ENCODE peak calls at places on chromosomes 1 and 21, in six cellular contexts. One of them, this sample, is unnamed.

GRCh38 chr1:160629286-160630210 is 17.3 kb downstream of the SLAMF1 start:
- DNase-seq in left ventricle myocardium inferior: peak
- DNase-seq in neural progenitor cell: no peak
- DNase-seq in dorsolateral prefrontal cortex: peak
- DNase-seq in IMR-90: no peak
- DNase-seq in cardiac muscle cell: no peak
- DNase-seq in this sample: no peak

GRCh38 chr1:29828526-29829447 is 592.5 kb downstream of the PTPRU start:
- DNase-seq in neural progenitor cell: no peak
- DNase-seq in left ventricle myocardium inferior: no peak
- DNase-seq in IMR-90: no peak
- DNase-seq in cardiac muscle cell: no peak
- DNase-seq in dorsolateral prefrontal cortex: no peak
- DNase-seq in this sample: no peak

GRCh38 chr1:27594542-27595510 is 9.1 kb downstream of the AHDC1 start:
- DNase-seq in left ventricle myocardium inferior: no peak
- DNase-seq in IMR-90: peak
- DNase-seq in cardiac muscle cell: no peak
- DNase-seq in dorsolateral prefrontal cortex: no peak
- DNase-seq in neural progenitor cell: peak
- DNase-seq in this sample: no peak

GRCh38 chr1:246396322-246396721 is 110.8 kb downstream of the SMYD3 start:
- DNase-seq in cardiac muscle cell: no peak
- DNase-seq in dorsolateral prefrontal cortex: no peak
- DNase-seq in left ventricle myocardium inferior: no peak
- DNase-seq in neural progenitor cell: no peak
- DNase-seq in IMR-90: no peak
- DNase-seq in this sample: no peak

GRCh38 chr1:14742181-14742980 is 143.9 kb downstream of the KAZN start:
- DNase-seq in dorsolateral prefrontal cortex: no peak
- DNase-seq in IMR-90: peak
- DNase-seq in cardiac muscle cell: peak
- DNase-seq in left ventricle myocardium inferior: no peak
- DNase-seq in neural progenitor cell: no peak
- DNase-seq in this sample: no peak

GRCh38 chr1:37944091-37944763 is 2.6 kb downstream of the INPP5B start:
- DNase-seq in left ventricle myocardium inferior: no peak
- DNase-seq in IMR-90: peak
- DNase-seq in neural progenitor cell: no peak
- DNase-seq in cardiac muscle cell: no peak
- DNase-seq in dorsolateral prefrontal cortex: no peak
- DNase-seq in this sample: no peak

GRCh38 chr1:229093546-229094336 is 177.2 kb upstream of the RAB4A start:
- DNase-seq in left ventricle myocardium inferior: no peak
- DNase-seq in IMR-90: no peak
- DNase-seq in dorsolateral prefrontal cortex: no peak
- DNase-seq in cardiac muscle cell: no peak
- DNase-seq in neural progenitor cell: no peak
- DNase-seq in this sample: no peak

GRCh38 chr1:205447457-205448415 is 8.1 kb downstream of the BLACAT1 start:
- DNase-seq in left ventricle myocardium inferior: no peak
- DNase-seq in cardiac muscle cell: peak
- DNase-seq in neural progenitor cell: peak
- DNase-seq in dorsolateral prefrontal cortex: no peak
- DNase-seq in IMR-90: no peak
- DNase-seq in this sample: peak

GRCh38 chr1:42214447-42214871 is 49.9 kb upstream of the GUCA2A start:
- DNase-seq in neural progenitor cell: no peak
- DNase-seq in left ventricle myocardium inferior: no peak
- DNase-seq in IMR-90: peak
- DNase-seq in cardiac muscle cell: peak
- DNase-seq in dorsolateral prefrontal cortex: no peak
- DNase-seq in this sample: no peak

GRCh38 chr21:14620152-14620551 is 74.0 kb upstream of the SAMSN1 start:
- DNase-seq in neural progenitor cell: no peak
- DNase-seq in dorsolateral prefrontal cortex: no peak
- DNase-seq in IMR-90: no peak
- DNase-seq in cardiac muscle cell: no peak
- DNase-seq in left ventricle myocardium inferior: no peak
- DNase-seq in this sample: no peak
- H3K4me3 ChIP-seq in neural progenitor cell: no peak
- H3K4me3 ChIP-seq in dorsolateral prefrontal cortex: no peak
- H3K4me3 ChIP-seq in IMR-90: no peak
- H3K4me3 ChIP-seq in cardiac muscle cell: no peak
- H3K4me3 ChIP-seq in left ventricle myocardium inferior: no peak
- H3K4me3 ChIP-seq in this sample: no peak

GRCh38 chr1:41021526-41022308 is at the start of gene SLFNL1:
- DNase-seq in left ventricle myocardium inferior: peak
- DNase-seq in neural progenitor cell: peak
- DNase-seq in cardiac muscle cell: peak
- DNase-seq in dorsolateral prefrontal cortex: no peak
- DNase-seq in IMR-90: peak
- DNase-seq in this sample: peak
- TF ChIP-seq CTCF in left ventricle myocardium inferior: no peak
- TF ChIP-seq CTCF in neural progenitor cell: no peak
- TF ChIP-seq CTCF in cardiac muscle cell: peak
- TF ChIP-seq CTCF in dorsolateral prefrontal cortex: no peak
- TF ChIP-seq CTCF in IMR-90: peak
- TF ChIP-seq CTCF in this sample: peak

GRCh38 chr1:32798679-32799416 is 18.3 kb downstream of the YARS1 start:
- DNase-seq in dorsolateral prefrontal cortex: no peak
- DNase-seq in neural progenitor cell: no peak
- DNase-seq in left ventricle myocardium inferior: no peak
- DNase-seq in IMR-90: no peak
- DNase-seq in cardiac muscle cell: no peak
- DNase-seq in this sample: no peak

GRCh38 chr1:32801096-32801713 is 16.0 kb downstream of the YARS1 start:
- DNase-seq in cardiac muscle cell: no peak
- DNase-seq in neural progenitor cell: no peak
- DNase-seq in dorsolateral prefrontal cortex: no peak
- DNase-seq in IMR-90: peak
- DNase-seq in left ventricle myocardium inferior: no peak
- DNase-seq in this sample: no peak

GRCh38 chr1:32797456-32797855 is 19.7 kb downstream of the YARS1 start:
- DNase-seq in left ventricle myocardium inferior: no peak
- DNase-seq in dorsolateral prefrontal cortex: no peak
- DNase-seq in neural progenitor cell: no peak
- DNase-seq in cardiac muscle cell: no peak
- DNase-seq in IMR-90: peak
- DNase-seq in this sample: no peak

GRCh38 chr1:32798191-32798590 is 19.0 kb downstream of the YARS1 start:
- DNase-seq in neural progenitor cell: no peak
- DNase-seq in left ventricle myocardium inferior: no peak
- DNase-seq in dorsolateral prefrontal cortex: no peak
- DNase-seq in IMR-90: peak
- DNase-seq in cardiac muscle cell: no peak
- DNase-seq in this sample: no peak
- H3K4me3 ChIP-seq in neural progenitor cell: no peak
- H3K4me3 ChIP-seq in left ventricle myocardium inferior: no peak
- H3K4me3 ChIP-seq in dorsolateral prefrontal cortex: no peak
- H3K4me3 ChIP-seq in IMR-90: no peak
- H3K4me3 ChIP-seq in cardiac muscle cell: no peak
- H3K4me3 ChIP-seq in this sample: no peak

DNA sequence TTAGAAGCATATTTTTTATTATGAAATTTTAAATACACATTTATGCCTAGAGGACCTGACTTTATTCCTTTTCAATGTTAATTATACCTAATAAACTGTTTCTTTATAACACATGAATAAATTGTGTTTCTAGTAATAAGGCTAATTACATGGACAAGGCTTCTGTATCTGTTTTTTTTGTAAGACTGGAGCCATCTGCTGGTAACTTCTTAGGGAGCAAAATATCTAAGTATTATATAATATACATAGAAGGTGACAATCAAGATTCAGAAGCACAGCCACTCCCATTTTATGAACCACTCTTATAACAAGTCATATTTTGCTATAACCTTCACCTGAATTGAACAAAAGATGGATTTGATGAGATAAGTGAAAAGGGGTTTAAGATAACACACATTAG is 84.2 kb downstream of the LBR start:
- DNase-seq in IMR-90: peak
- DNase-seq in left ventricle myocardium inferior: no peak
- DNase-seq in neural progenitor cell: no peak
- DNase-seq in dorsolateral prefrontal cortex: no peak
- DNase-seq in cardiac muscle cell: peak
- DNase-seq in this sample: no peak
- TF ChIP-seq CTCF in IMR-90: no peak
- TF ChIP-seq CTCF in left ventricle myocardium inferior: peak
- TF ChIP-seq CTCF in neural progenitor cell: peak
- TF ChIP-seq CTCF in dorsolateral prefrontal cortex: no peak
- TF ChIP-seq CTCF in cardiac muscle cell: peak
- TF ChIP-seq CTCF in this sample: no peak

GRCh38 chr1:55018395-55018794 is 19.7 kb downstream of the BSND start:
- DNase-seq in cardiac muscle cell: no peak
- DNase-seq in neural progenitor cell: no peak
- DNase-seq in IMR-90: no peak
- DNase-seq in left ventricle myocardium inferior: no peak
- DNase-seq in dorsolateral prefrontal cortex: no peak
- DNase-seq in this sample: no peak

GRCh38 chr1:55021965-55022546 is 17.3 kb upstream of the PCSK9 start:
- DNase-seq in neural progenitor cell: peak
- DNase-seq in cardiac muscle cell: peak
- DNase-seq in dorsolateral prefrontal cortex: peak
- DNase-seq in IMR-90: peak
- DNase-seq in left ventricle myocardium inferior: peak
- DNase-seq in this sample: peak
- H3K4me3 ChIP-seq in neural progenitor cell: no peak
- H3K4me3 ChIP-seq in cardiac muscle cell: no peak
- H3K4me3 ChIP-seq in dorsolateral prefrontal cortex: no peak
- H3K4me3 ChIP-seq in IMR-90: no peak
- H3K4me3 ChIP-seq in left ventricle myocardium inferior: no peak
- H3K4me3 ChIP-seq in this sample: no peak